ENCODE peak calls at places on chromosomes 12 and 14, in five cellular contexts. M is K562, E is tibial artery, L is PC-9, W is hepatocyte. R is an unnamed sample.

GRCh38 chr14:74611672-74612345 is at the start of gene LTBP2:
- DNase-seq in M (no peak), E (peak; percentile 72), L (no peak), W (peak; percentile 46), R (peak; percentile 32)

GRCh38 chr12:3551976-3552725 is 61.1 kb downstream of the PRMT8 start:
- DNase-seq in M (no peak), E (no peak), L (no peak), W (no peak), R (no peak)

GRCh38 chr12:94208433-94208921 is 60.1 kb downstream of the PLXNC1 start:
- DNase-seq in M (peak; percentile 16), E (no peak), L (no peak), W (no peak), R (no peak)

GRCh38 chr12:124294686-124295315 is at the start of gene RFLNA:
- DNase-seq in M (no peak), E (no peak), L (no peak), W (peak; percentile 75), R (no peak)

GRCh38 chr12:52805000-52805399 is 8.9 kb downstream of the KRT4 start:
- DNase-seq in M (no peak), E (no peak), L (peak; percentile 63), W (no peak), R (no peak)

GRCh38 chr12:22856120-22856699 is 231.2 kb downstream of the ETNK1 start:
- DNase-seq in M (peak; percentile 18), E (no peak), L (no peak), W (peak; percentile 28), R (no peak)

GRCh38 chr12:76508128-76508661 is 51.4 kb downstream of the OSBPL8 start:
- DNase-seq in M (no peak), E (no peak), L (no peak), W (no peak), R (no peak)

GRCh38 chr14:24179961-24180726 is 8.3 kb downstream of the REC8 start:
- DNase-seq in M (no peak), E (no peak), L (no peak), W (peak; percentile 60), R (no peak)

GRCh38 chr14:54718046-54718445 is 151.1 kb downstream of the SAMD4A start:
- DNase-seq in M (no peak), E (no peak), L (no peak), W (no peak), R (no peak)
- TF ChIP-seq CTCF in M (no peak), E (no peak), L (no peak), W (no peak), R (no peak)

GRCh38 chr12:119020377-119021360 is 39.3 kb downstream of the SRRM4 start:
- DNase-seq in M (peak; percentile 73), E (no peak), L (no peak), W (peak; percentile 49), R (no peak)
- H3K27me3 ChIP-seq in M (no peaks in the 10 kb centered on the region), E (no peaks in the 10 kb centered on the region), L (peaks cover 2% of the 10 kb centered on the region), W (peaks cover 25% of the 10 kb centered on the region), R (no peaks in the 10 kb centered on the region)

DNA sequence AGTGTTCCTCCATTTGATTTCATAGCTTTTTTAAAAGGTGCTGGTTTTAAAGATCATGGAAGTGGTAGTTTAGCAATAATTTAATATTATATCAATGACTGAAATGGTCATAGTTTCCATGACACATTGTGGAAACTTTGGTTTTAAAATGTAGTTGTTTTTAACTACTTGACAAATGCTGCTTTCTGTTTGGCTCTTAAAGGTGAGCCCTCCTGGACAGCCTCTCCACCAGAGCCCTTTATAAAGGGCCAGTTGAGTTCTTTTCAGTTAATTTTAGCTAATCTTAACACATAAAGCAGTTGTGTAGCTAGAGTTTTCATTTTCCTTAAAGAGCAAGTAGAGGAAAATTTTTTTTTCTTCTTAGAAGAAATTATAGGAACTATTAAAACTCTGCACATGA is 14.0 kb downstream of the XPOT start:
- DNase-seq in M (no peak), E (no peak), L (no peak), W (no peak), R (no peak)
- H3K36me3 ChIP-seq in M (peaks cover 94% of the 10 kb centered on the region), E (peaks cover 85% of the 10 kb centered on the region), L (peaks cover 86% of the 10 kb centered on the region), W (no peaks in the 10 kb centered on the region), R (peaks cover 32% of the 10 kb centered on the region)

GRCh38 chr14:105247026-105247425 is 1.3 kb upstream of the BTBD6 start:
- DNase-seq in M (no peak), E (no peak), L (no peak), W (no peak), R (no peak)

GRCh38 chr14:105250008-105250366 is 1.7 kb downstream of the BTBD6 start:
- DNase-seq in M (no peak), E (no peak), L (no peak), W (no peak), R (no peak)

GRCh38 chr14:105247715-105248367 is 492 bp upstream of the BTBD6 start:
- DNase-seq in M (no peak), E (no peak), L (peak; percentile 60), W (no peak), R (no peak)

GRCh38 chr14:105249175-105250007 is 1.1 kb downstream of the BTBD6 start:
- DNase-seq in M (no peak), E (no peak), L (no peak), W (no peak), R (no peak)

GRCh38 chr14:105248368-105249174 is at the start of gene BTBD6:
- DNase-seq in M (no peak), E (peak; percentile 91), L (no peak), W (peak; percentile 96), R (peak; percentile 86)
- TF ChIP-seq CTCF in M (no peak), E (peak; percentile 18), L (no peak), W (no peak), R (no peak)

GRCh38 chr12:107244584-107244983 is 151.2 kb upstream of the CRY1 start:
- DNase-seq in M (no peak), E (no peak), L (no peak), W (no peak), R (no peak)
- H3K27me3 ChIP-seq in M (no peaks in the 10 kb centered on the region), E (no peaks in the 10 kb centered on the region), L (no peaks in the 10 kb centered on the region), W (no peaks in the 10 kb centered on the region), R (no peaks in the 10 kb centered on the region)

GRCh38 chr14:64503434-64504309 is at the start of gene ZBTB25:
- DNase-seq in M (peak; percentile 71), E (peak; percentile 95), L (peak; percentile 85), W (peak; percentile 97), R (peak; percentile 99)

GRCh38 chr14:64502476-64503183 is 1.0 kb downstream of the ZBTB25 start:
- DNase-seq in M (no peak), E (no peak), L (peak; percentile 69), W (peak; percentile 55), R (no peak)

GRCh38 chr14:64500088-64500487 is 3.5 kb downstream of the ZBTB25 start:
- DNase-seq in M (no peak), E (no peak), L (no peak), W (no peak), R (no peak)

GRCh38 chr14:64503184-64503433 is 529 bp downstream of the ZBTB25 start:
- DNase-seq in M (peak; percentile 18), E (no peak), L (no peak), W (peak; percentile 52), R (no peak)

GRCh38 chr14:64501326-64502171 is 2.1 kb downstream of the ZBTB25 start:
- DNase-seq in M (no peak), E (peak; percentile 89), L (peak; percentile 87), W (peak; percentile 71), R (no peak)
- H3K36me3 ChIP-seq in M (no peaks in the 10 kb centered on the region), E (no peaks in the 10 kb centered on the region), L (peaks cover 5% of the 10 kb centered on the region), W (no peaks in the 10 kb centered on the region), R (peaks cover 4% of the 10 kb centered on the region)

GRCh38 chr12:47739959-47740358 is 14.7 kb upstream of the ENDOU start:
- DNase-seq in M (peak; percentile 64), E (no peak), L (no peak), W (no peak), R (no peak)

GRCh38 chr12:47741340-47741703 is 16.0 kb upstream of the ENDOU start:
- DNase-seq in M (no peak), E (peak; percentile 86), L (no peak), W (peak; percentile 30), R (peak; percentile 66)

GRCh38 chr12:47742253-47742825 is 16.3 kb downstream of the RAPGEF3 start:
- DNase-seq in M (peak; percentile 71), E (no peak), L (no peak), W (peak; percentile 39), R (peak; percentile 64)

GRCh38 chr12:47739297-47739696 is 14.0 kb upstream of the ENDOU start:
- DNase-seq in M (peak; percentile 33), E (no peak), L (no peak), W (no peak), R (no peak)

GRCh38 chr12:47740536-47741339 is 15.4 kb upstream of the ENDOU start:
- DNase-seq in M (no peak), E (no peak), L (no peak), W (no peak), R (no peak)
- TF ChIP-seq CTCF in M (no peak), E (no peak), L (no peak), W (no peak), R (no peak)

DNA sequence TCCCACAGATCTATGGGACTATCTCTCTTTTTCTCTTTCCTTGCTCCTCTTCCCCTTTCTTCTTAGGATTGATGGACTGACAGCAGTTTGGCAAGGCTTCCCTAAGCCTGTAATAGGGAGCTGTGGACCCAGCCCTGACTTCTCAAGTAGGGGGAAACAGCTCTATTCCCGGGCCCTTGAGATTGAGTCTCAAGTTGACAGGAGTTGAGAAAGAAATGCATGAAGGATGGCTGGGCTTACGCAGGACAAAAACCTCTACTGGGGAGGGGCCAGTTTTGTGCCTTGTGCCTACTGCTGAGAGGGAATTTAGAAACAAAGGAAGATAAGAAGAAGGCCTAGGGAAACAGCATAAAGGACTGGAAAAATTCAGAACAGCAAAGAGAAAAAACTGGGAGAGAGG is 60.3 kb downstream of the SMUG1 start:
- DNase-seq in M (peak; percentile 11), E (no peak), L (no peak), W (no peak), R (no peak)
- H3K27me3 ChIP-seq in M (peaks cover 22% of the 10 kb centered on the region), E (no peaks in the 10 kb centered on the region), L (peaks cover 5% of the 10 kb centered on the region), W (peaks cover 26% of the 10 kb centered on the region), R (peaks cover 20% of the 10 kb centered on the region)

DNA sequence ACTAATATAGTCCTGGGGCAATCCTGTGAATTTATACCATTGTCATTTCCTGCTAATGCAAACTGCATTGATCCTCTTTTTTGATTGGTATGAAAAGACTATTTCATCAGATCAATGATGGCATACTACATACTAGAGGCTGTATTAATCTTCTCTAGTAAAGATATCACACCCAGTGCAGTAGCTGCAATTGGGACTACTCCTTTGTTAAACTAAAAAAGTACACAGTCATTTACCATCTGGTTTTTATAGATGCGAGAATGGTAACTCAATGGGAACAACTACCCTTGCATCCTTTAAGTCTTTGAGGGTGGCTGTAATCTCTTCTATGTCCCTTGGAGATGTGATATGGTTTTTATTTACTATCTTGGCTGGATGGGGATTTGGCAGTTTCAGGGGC is 80.2 kb upstream of the STK38L start:
- DNase-seq in M (no peak), E (no peak), L (no peak), W (no peak), R (no peak)
- H3K36me3 ChIP-seq in M (no peaks in the 10 kb centered on the region), E (no peaks in the 10 kb centered on the region), L (no peaks in the 10 kb centered on the region), W (no peaks in the 10 kb centered on the region), R (no peaks in the 10 kb centered on the region)

R was measured in CD8-positive, alpha-beta T cell.